ENCODE peak calls at places on chromosomes 11 and 22, in ten cellular contexts. H, L, V, M, O, P, J, X, N and R are unnamed samples.

GRCh38 chr22:47417699-47418098 is 655.2 kb downstream of the TBC1D22A start:
- DNase-seq in H (no peak), L (no peak), V (no peak), M (no peak), O (no peak), P (no peak), J (no peak), X (no peak), N (no peak), R (no peak)

GRCh38 chr22:28230682-28231081 is 311.6 kb upstream of the PITPNB start:
- DNase-seq in H (no peak), L (no peak), V (peak; percentile 57), M (no peak), O (no peak), P (no peak), J (peak; percentile 23), X (no peak), N (no peak), R (no peak)

GRCh38 chr11:115672999-115673411 is 168.8 kb upstream of the CADM1 start:
- DNase-seq in H (no peak), L (no peak), V (no peak), M (no peak), O (no peak), P (no peak), J (peak; percentile 15), X (no peak), N (no peak), R (no peak)

GRCh38 chr22:50567721-50568252 is 5.1 kb upstream of the SYCE3 start:
- DNase-seq in H (no peak), L (no peak), V (no peak), M (no peak), O (no peak), P (no peak), J (no peak), X (no peak), N (no peak), R (no peak)

GRCh38 chr11:69915501-69916250 is 96.5 kb upstream of the FGF3 start:
- DNase-seq in H (no peak), L (peak; percentile 57), V (peak; percentile 47), M (peak; percentile 80), O (peak; percentile 82), P (no peak), J (peak; percentile 35), X (no peak), N (peak; percentile 54), R (no peak)

GRCh38 chr22:34395370-34395769 is 475.1 kb upstream of the LARGE1 start:
- DNase-seq in H (no peak), L (no peak), V (no peak), M (no peak), O (no peak), P (no peak), J (no peak), X (no peak), N (no peak), R (peak; percentile 88)

GRCh38 chr11:119258180-119258579 is 52.0 kb downstream of the CBL start:
- DNase-seq in H (no peak), L (no peak), V (no peak), M (no peak), O (no peak), P (no peak), J (no peak), X (no peak), N (no peak), R (no peak)

GRCh38 chr22:31616315-31616980 is 45.6 kb downstream of the PISD start:
- DNase-seq in H (peak; percentile 59), L (no peak), V (no peak), M (no peak), O (no peak), P (peak; percentile 66), J (no peak), X (no peak), N (no peak), R (no peak)

GRCh38 chr11:35771722-35772121 is 109.1 kb downstream of the TRIM44 start:
- DNase-seq in H (no peak), L (no peak), V (no peak), M (no peak), O (no peak), P (no peak), J (no peak), X (no peak), N (no peak), R (no peak)

GRCh38 chr11:2399488-2400068 is 972 bp upstream of the TSSC4 start:
- DNase-seq in H (no peak), L (no peak), V (peak; percentile 36), M (no peak), O (no peak), P (no peak), J (peak; percentile 42), X (no peak), N (peak; percentile 14), R (no peak)

GRCh38 chr11:104570088-104570701 is 328.1 kb downstream of the CASP12 start:
- DNase-seq in H (no peak), L (no peak), V (peak; percentile 16), M (no peak), O (no peak), P (no peak), J (peak; percentile 71), X (no peak), N (no peak), R (peak; percentile 83)

GRCh38 chr11:63680842-63681207 is 475 bp upstream of the RTN3 start:
- DNase-seq in H (no peak), L (no peak), V (peak; percentile 44), M (no peak), O (no peak), P (no peak), J (no peak), X (no peak), N (peak; percentile 16), R (no peak)

GRCh38 chr22:44130076-44130711 is 50.5 kb upstream of the PARVG start:
- DNase-seq in H (no peak), L (peak; percentile 75), V (peak; percentile 7), M (no peak), O (no peak), P (no peak), J (no peak), X (no peak), N (no peak), R (no peak)

GRCh38 chr22:42321908-42322561 is 51.6 kb upstream of the TCF20 start:
- DNase-seq in H (no peak), L (peak; percentile 81), V (peak; percentile 1), M (no peak), O (no peak), P (no peak), J (no peak), X (peak; percentile 36), N (no peak), R (no peak)

GRCh38 chr11:13907678-13908077 is 54.8 kb upstream of the SPON1 start:
- DNase-seq in H (no peak), L (no peak), V (no peak), M (no peak), O (no peak), P (no peak), J (no peak), X (no peak), N (no peak), R (no peak)

GRCh38 chr11:72780291-72781062 is 13.4 kb downstream of the STARD10 start:
- DNase-seq in H (no peak), L (no peak), V (no peak), M (no peak), O (no peak), P (no peak), J (no peak), X (no peak), N (no peak), R (no peak)

GRCh38 chr11:71395774-71396173 is 52.4 kb downstream of the DHCR7 start:
- DNase-seq in H (no peak), L (no peak), V (no peak), M (no peak), O (no peak), P (no peak), J (no peak), X (no peak), N (no peak), R (no peak)

GRCh38 chr11:15943418-15944197 is 412.7 kb downstream of the SOX6 start:
- DNase-seq in H (no peak), L (no peak), V (no peak), M (no peak), O (no peak), P (no peak), J (no peak), X (no peak), N (no peak), R (no peak)

GRCh38 chr11:72307439-72307838 is 63.5 kb upstream of the PHOX2A start:
- DNase-seq in H (no peak), L (peak; percentile 30), V (no peak), M (no peak), O (no peak), P (no peak), J (no peak), X (no peak), N (no peak), R (no peak)

GRCh38 chr11:8531312-8531711 is 62.7 kb downstream of the STK33 start:
- DNase-seq in H (peak; percentile 3), L (peak; percentile 84), V (peak; percentile 1), M (no peak), O (no peak), P (no peak), J (no peak), X (no peak), N (no peak), R (no peak)

GRCh38 chr22:19710020-19710768 is 4.1 kb upstream of the SEPTIN5 start:
- DNase-seq in H (no peak), L (no peak), V (no peak), M (no peak), O (no peak), P (no peak), J (no peak), X (no peak), N (no peak), R (no peak)

GRCh38 chr11:65439331-65440181 is 17.0 kb downstream of the NEAT1 start:
- DNase-seq in H (peak; percentile 33), L (no peak), V (peak; percentile 56), M (no peak), O (peak; percentile 8), P (no peak), J (peak; percentile 41), X (no peak), N (no peak), R (no peak)

GRCh38 chr11:130189492-130190210 is 30.1 kb downstream of the ST14 start:
- DNase-seq in H (no peak), L (no peak), V (no peak), M (no peak), O (no peak), P (no peak), J (no peak), X (no peak), N (no peak), R (no peak)

GRCh38 chr22:44642096-44642644 is 59.8 kb upstream of the PRR5 start:
- DNase-seq in H (no peak), L (no peak), V (no peak), M (no peak), O (no peak), P (no peak), J (no peak), X (no peak), N (no peak), R (no peak)

GRCh38 chr11:10893713-10894112 is 35.9 kb upstream of the ZBED5 start:
- DNase-seq in H (no peak), L (no peak), V (peak; percentile 86), M (no peak), O (no peak), P (no peak), J (peak; percentile 74), X (peak; percentile 12), N (no peak), R (no peak)

GRCh38 chr11:65546217-65546958 is 11.8 kb downstream of the LTBP3 start:
- DNase-seq in H (peak; percentile 92), L (peak; percentile 83), V (no peak), M (peak; percentile 84), O (peak; percentile 99), P (peak; percentile 96), J (no peak), X (no peak), N (peak; percentile 100), R (no peak)

GRCh38 chr11:71407356-71407755 is 40.8 kb downstream of the DHCR7 start:
- DNase-seq in H (no peak), L (no peak), V (no peak), M (no peak), O (no peak), P (no peak), J (no peak), X (no peak), N (no peak), R (no peak)

GRCh38 chr11:33948494-33948893 is 56.6 kb upstream of the LMO2 start:
- DNase-seq in H (no peak), L (no peak), V (no peak), M (no peak), O (no peak), P (no peak), J (no peak), X (no peak), N (no peak), R (no peak)